ENCODE peak calls at places on chromosome X, in four cellular contexts. E, R, N and G are unnamed samples.

GRCh38 chrX:10577863-10578262 is 42.5 kb downstream of the MID1 start:
- DNase-seq in N (no peak), R (no peak), E (no peak), G (no peak)

GRCh38 chrX:71367396-71367795 is 1.2 kb downstream of the TAF1 start:
- DNase-seq in R (no peak), N (no peak), E (peak; percentile 7), G (peak; percentile 20)

GRCh38 chrX:10755477-10756334 is 135.3 kb upstream of the MID1 start:
- DNase-seq in E (peak; percentile 91), N (no peak), R (peak; percentile 78), G (no peak)

GRCh38 chrX:21645437-21646220 is 12.5 kb downstream of the KLHL34 start:
- DNase-seq in N (no peak), R (no peak), E (no peak), G (no peak)

GRCh38 chrX:16838202-16839066 is 31.7 kb downstream of the RBBP7 start:
- DNase-seq in E (peak; percentile 86), N (no peak), R (no peak), G (no peak)

GRCh38 chrX:123357941-123358340 is 173.9 kb downstream of the GRIA3 start:
- DNase-seq in N (no peak), R (no peak), E (no peak), G (no peak)

GRCh38 chrX:8345473-8345872 is 119.2 kb upstream of the VCX3B start:
- DNase-seq in E (peak; percentile 80), R (no peak), N (no peak), G (no peak)

GRCh38 chrX:109843963-109844751 is 111.1 kb upstream of the ACSL4 start:
- DNase-seq in E (peak; percentile 72), R (no peak), N (no peak), G (no peak)

GRCh38 chrX:50204364-50204899 is at the start of gene CCNB3:
- DNase-seq in N (peak; percentile 83), R (peak; percentile 81), E (peak; percentile 68), G (peak; percentile 78)

GRCh38 chrX:63275127-63275526 is 76.0 kb downstream of the SPIN4 start:
- DNase-seq in R (peak; percentile 80), N (peak; percentile 2), E (no peak), G (no peak)

GRCh38 chrX:152915541-152916241 is 17.8 kb downstream of the ZNF185 start:
- DNase-seq in N (no peak), E (peak; percentile 64), R (peak; percentile 82), G (no peak)

GRCh38 chrX:117990438-117990837 is 126.2 kb downstream of the KLHL13 start:
- DNase-seq in R (no peak), E (peak; percentile 75), N (no peak), G (no peak)

GRCh38 chrX:28223469-28223868 is 242.2 kb upstream of the DCAF8L1 start:
- DNase-seq in E (no peak), R (no peak), N (no peak), G (no peak)

GRCh38 chrX:6095469-6095868 is 133.2 kb downstream of the NLGN4X start:
- DNase-seq in R (peak; percentile 75), N (no peak), E (no peak), G (no peak)

GRCh38 chrX:114584983-114585842 is 1.3 kb downstream of the HTR2C start:
- DNase-seq in R (no peak), E (no peak), N (no peak), G (no peak)

GRCh38 chrX:37796805-37797204 is 16.9 kb downstream of the CYBB start:
- DNase-seq in N (no peak), R (no peak), E (peak; percentile 1), G (no peak)

GRCh38 chrX:14357314-14357713 is 172.0 kb upstream of the GLRA2 start:
- DNase-seq in E (no peak), R (no peak), N (no peak), G (no peak)

GRCh38 chrX:65643046-65643785 is 24.2 kb upstream of the MSN start:
- DNase-seq in E (peak; percentile 63), R (no peak), N (no peak), G (no peak)

GRCh38 chrX:68941385-68941952 is 112.6 kb downstream of the EFNB1 start:
- DNase-seq in R (peak; percentile 22), E (peak; percentile 70), N (no peak), G (no peak)

GRCh38 chrX:11401966-11402365 is 108.8 kb downstream of the AMELX start:
- DNase-seq in N (no peak), R (no peak), E (peak; percentile 19), G (no peak)

GRCh38 chrX:19886375-19886774 is 1.0 kb downstream of the SH3KBP1 start:
- DNase-seq in E (no peak), R (peak; percentile 47), N (no peak), G (no peak)

GRCh38 chrX:154096140-154097002 is 1.1 kb downstream of the MECP2 start:
- DNase-seq in R (no peak), E (peak; percentile 60), N (peak; percentile 29), G (no peak)

GRCh38 chrX:82320554-82320953 is 1118.7 kb downstream of the SH3BGRL start:
- DNase-seq in N (no peak), R (no peak), E (no peak), G (no peak)

GRCh38 chrX:20653070-20653469 is 386.4 kb upstream of the RPS6KA3 start:
- DNase-seq in N (no peak), R (no peak), E (peak; percentile 21), G (no peak)

GRCh38 chrX:155262970-155263754 is 1.1 kb downstream of the RAB39B start:
- DNase-seq in E (no peak), R (no peak), N (peak; percentile 28), G (peak; percentile 48)

GRCh38 chrX:41153453-41153852 is 68.2 kb downstream of the USP9X start:
- DNase-seq in N (no peak), R (no peak), E (no peak), G (no peak)
- H3K36me3 ChIP-seq in N (peaks cover 36% of the 10 kb centered on the region), R (peaks cover 81% of the 10 kb centered on the region), E (no peaks in the 10 kb centered on the region), G (peaks cover 56% of the 10 kb centered on the region)

GRCh38 chrX:115652221-115652620 is 91.2 kb downstream of the PLS3 start:
- DNase-seq in R (no peak), N (no peak), E (peak; percentile 28), G (no peak)

GRCh38 chrX:115649461-115650063 is 88.6 kb downstream of the PLS3 start:
- DNase-seq in R (peak; percentile 62), N (no peak), E (no peak), G (no peak)

GRCh38 chrX:115650916-115651315 is 89.9 kb downstream of the PLS3 start:
- DNase-seq in R (peak; percentile 88), E (peak; percentile 41), N (no peak), G (no peak)

DNA sequence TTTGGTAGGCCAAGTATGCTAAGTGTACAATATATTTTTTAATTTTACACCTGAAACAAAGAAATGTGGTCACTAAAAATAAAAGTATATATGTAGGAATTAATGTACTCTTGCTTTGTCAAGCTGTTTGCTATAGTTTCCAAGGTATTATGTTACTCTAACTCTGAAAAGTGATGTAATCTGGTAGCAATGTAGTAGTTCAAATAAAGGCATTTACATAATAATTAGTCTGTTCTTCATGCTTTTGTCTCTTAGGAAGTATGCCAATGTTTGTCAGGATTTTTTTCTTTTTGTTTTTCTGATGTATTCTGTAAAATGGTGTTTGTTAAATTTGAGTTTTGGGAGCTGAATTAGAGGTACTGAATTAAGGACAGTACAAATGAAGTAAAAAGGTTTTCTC is 89.5 kb downstream of the PLS3 start:
- DNase-seq in E (peak; percentile 40), N (no peak), R (no peak), G (no peak)
- H3K36me3 ChIP-seq in E (peaks cover 4% of the 10 kb centered on the region), N (no peaks in the 10 kb centered on the region), R (peaks cover 20% of the 10 kb centered on the region), G (no peaks in the 10 kb centered on the region)

DNA sequence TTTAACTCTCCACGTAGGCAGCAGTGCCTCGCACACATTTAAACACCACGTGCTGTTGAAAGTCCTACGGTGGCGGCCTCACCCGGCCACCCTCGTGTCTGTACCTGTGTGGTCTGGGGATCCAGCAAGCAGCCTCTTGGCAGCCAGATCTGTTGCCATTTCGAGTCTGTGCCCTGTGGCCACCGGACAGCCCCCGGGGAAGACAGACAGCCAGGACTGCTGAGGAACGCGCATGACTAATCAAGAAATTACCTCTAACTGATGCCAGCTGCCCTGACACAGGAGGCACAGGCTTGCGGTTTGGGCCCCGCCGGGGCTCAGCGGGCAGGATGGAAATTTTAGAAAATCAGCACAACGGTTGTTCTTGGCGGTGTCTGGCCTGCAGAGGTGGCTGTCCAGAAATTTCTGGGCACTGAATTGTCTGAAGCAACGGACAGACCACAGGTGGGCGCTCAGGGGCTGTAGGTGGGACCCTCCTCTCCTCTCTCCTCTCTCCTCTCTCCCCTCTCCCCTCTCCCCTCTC is 15.6 kb upstream of the ASMTL start:
- DNase-seq in E (peak; percentile 59), R (peak; percentile 40), N (peak; percentile 75), G (peak; percentile 60)
- H3K36me3 ChIP-seq in E (no peaks in the 10 kb centered on the region), R (no peaks in the 10 kb centered on the region), N (peaks cover 26% of the 10 kb centered on the region), G (peaks cover 30% of the 10 kb centered on the region)

DNA sequence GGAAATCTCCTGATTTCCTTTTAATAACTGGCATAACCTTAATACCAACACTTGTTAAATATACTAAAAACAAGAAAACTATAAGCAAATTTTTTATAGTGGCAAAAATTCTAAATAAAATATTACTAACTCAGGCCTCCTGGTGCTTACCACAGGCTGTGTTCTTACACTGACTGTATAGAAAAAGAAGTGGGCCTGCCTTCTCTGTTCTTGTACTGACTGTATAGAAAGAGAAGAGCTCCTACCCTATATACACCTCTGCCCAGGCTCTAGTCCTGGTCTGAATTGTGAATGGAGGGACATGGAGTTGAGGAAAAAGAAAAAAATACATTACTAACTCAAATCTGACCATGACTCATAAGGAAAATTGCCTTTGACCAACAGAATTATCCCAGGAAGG is 7.5 kb downstream of the ZNF41 start:
- DNase-seq in E (no peak), N (no peak), R (no peak), G (no peak)
- H3K36me3 ChIP-seq in E (no peaks in the 10 kb centered on the region), N (no peaks in the 10 kb centered on the region), R (no peaks in the 10 kb centered on the region), G (no peaks in the 10 kb centered on the region)

DNA sequence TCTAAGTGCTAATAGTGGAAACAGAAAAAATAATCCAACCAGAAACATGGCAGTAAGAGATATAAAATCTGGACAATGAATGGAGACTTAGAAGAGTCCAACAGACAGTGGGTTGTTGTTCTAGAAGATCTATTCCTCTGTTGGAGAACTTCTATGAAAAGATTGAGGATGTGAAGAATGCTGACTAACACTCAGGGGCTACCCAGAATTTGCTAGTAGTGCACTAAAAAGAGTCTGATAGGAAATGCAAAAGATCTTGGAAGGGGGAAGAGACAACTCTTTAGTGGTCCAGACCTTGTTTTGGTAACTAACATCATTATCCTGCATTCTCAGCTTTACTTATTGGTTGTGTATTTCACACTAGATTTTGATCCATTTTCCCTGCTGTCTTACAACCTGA is 77.9 kb downstream of the SMARCA1 start:
- DNase-seq in N (no peak), E (no peak), R (no peak), G (no peak)
- H3K36me3 ChIP-seq in N (no peaks in the 10 kb centered on the region), E (no peaks in the 10 kb centered on the region), R (peaks cover 22% of the 10 kb centered on the region), G (no peaks in the 10 kb centered on the region)

GRCh38 chrX:47184486-47184885 is 9.1 kb upstream of the UBA1 start:
- DNase-seq in R (no peak), E (no peak), N (no peak), G (no peak)
- H3K36me3 ChIP-seq in R (peaks cover 11% of the 10 kb centered on the region), E (peaks cover 16% of the 10 kb centered on the region), N (peaks cover 18% of the 10 kb centered on the region), G (peaks cover 36% of the 10 kb centered on the region)

DNA sequence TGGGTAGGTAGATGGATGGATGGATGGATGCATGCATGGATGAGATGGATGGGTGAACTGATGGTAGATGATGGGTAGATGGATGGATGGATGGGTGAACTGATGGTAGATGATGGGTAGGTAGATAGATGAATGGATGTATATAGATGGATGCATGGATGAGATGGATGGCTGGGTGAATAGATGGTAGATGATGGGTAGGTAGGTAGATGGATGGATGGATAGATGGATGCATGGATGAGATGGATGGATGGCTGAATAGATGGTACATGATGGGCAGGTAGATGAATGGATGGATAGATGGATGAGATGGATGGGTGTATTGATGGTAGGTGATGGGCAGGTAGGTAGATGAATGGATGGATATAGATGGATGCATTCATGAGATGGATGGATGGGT is 15.1 kb upstream of the SLC25A6 start:
- DNase-seq in N (no peak), E (no peak), R (no peak), G (no peak)
- H3K36me3 ChIP-seq in N (peaks cover 33% of the 10 kb centered on the region), E (peaks cover 28% of the 10 kb centered on the region), R (peaks cover 51% of the 10 kb centered on the region), G (peaks cover 57% of the 10 kb centered on the region)

GRCh38 chrX:44330227-44330626 is 13.2 kb downstream of the EFHC2 start:
- DNase-seq in R (no peak), E (peak; percentile 9), N (peak; percentile 16), G (no peak)
- H3K36me3 ChIP-seq in R (no peaks in the 10 kb centered on the region), E (no peaks in the 10 kb centered on the region), N (no peaks in the 10 kb centered on the region), G (no peaks in the 10 kb centered on the region)